ENCODE peak calls at places on chromosomes 11 and 22, in four cellular contexts. One of them, this sample, is unnamed.

GRCh38 chr22:31639640-31640039 is 22.4 kb downstream of the PISD start:
- ATAC-seq in left lung: peak; percentile 74
- ATAC-seq in activated CD8-positive, alpha-beta memory T cell treated with anti-CD3 and anti-CD28 coated beads, Interleukin-2, amount 10 ng/mL, durations not matched to agents 7 days and 5 days: peak; percentile 43
- ATAC-seq in CD4-positive, alpha-beta T cell: peak; percentile 45
- ATAC-seq in this sample: no peak

GRCh38 chr22:30749272-30749671 is 54.6 kb downstream of the OSBP2 start:
- ATAC-seq in left lung: no peak
- ATAC-seq in activated CD8-positive, alpha-beta memory T cell treated with anti-CD3 and anti-CD28 coated beads, Interleukin-2, amount 10 ng/mL, durations not matched to agents 7 days and 5 days: no peak
- ATAC-seq in CD4-positive, alpha-beta T cell: no peak
- ATAC-seq in this sample: no peak

GRCh38 chr22:30413745-30414524 is 11.6 kb upstream of the MTFP1 start:
- ATAC-seq in left lung: no peak
- ATAC-seq in activated CD8-positive, alpha-beta memory T cell treated with anti-CD3 and anti-CD28 coated beads, Interleukin-2, amount 10 ng/mL, durations not matched to agents 7 days and 5 days: no peak
- ATAC-seq in CD4-positive, alpha-beta T cell: peak; percentile 76
- ATAC-seq in this sample: no peak

GRCh38 chr11:125347261-125347585 is 148.8 kb downstream of the FEZ1 start:
- ATAC-seq in left lung: no peak
- ATAC-seq in activated CD8-positive, alpha-beta memory T cell treated with anti-CD3 and anti-CD28 coated beads, Interleukin-2, amount 10 ng/mL, durations not matched to agents 7 days and 5 days: no peak
- ATAC-seq in CD4-positive, alpha-beta T cell: no peak
- ATAC-seq in this sample: no peak

GRCh38 chr22:37030560-37031281 is 11.2 kb downstream of the MPST start:
- ATAC-seq in left lung: no peak
- ATAC-seq in activated CD8-positive, alpha-beta memory T cell treated with anti-CD3 and anti-CD28 coated beads, Interleukin-2, amount 10 ng/mL, durations not matched to agents 7 days and 5 days: no peak
- ATAC-seq in CD4-positive, alpha-beta T cell: no peak
- ATAC-seq in this sample: no peak

GRCh38 chr22:45549739-45550138 is 47.1 kb downstream of the FBLN1 start:
- ATAC-seq in left lung: no peak
- ATAC-seq in activated CD8-positive, alpha-beta memory T cell treated with anti-CD3 and anti-CD28 coated beads, Interleukin-2, amount 10 ng/mL, durations not matched to agents 7 days and 5 days: no peak
- ATAC-seq in CD4-positive, alpha-beta T cell: no peak
- ATAC-seq in this sample: no peak

GRCh38 chr22:35023692-35024363 is 42.1 kb upstream of the ISX start:
- ATAC-seq in left lung: peak; percentile 90
- ATAC-seq in activated CD8-positive, alpha-beta memory T cell treated with anti-CD3 and anti-CD28 coated beads, Interleukin-2, amount 10 ng/mL, durations not matched to agents 7 days and 5 days: no peak
- ATAC-seq in CD4-positive, alpha-beta T cell: no peak
- ATAC-seq in this sample: peak; percentile 69

GRCh38 chr11:128346808-128347207 is 240.6 kb downstream of the ETS1 start:
- ATAC-seq in left lung: peak; percentile 24
- ATAC-seq in activated CD8-positive, alpha-beta memory T cell treated with anti-CD3 and anti-CD28 coated beads, Interleukin-2, amount 10 ng/mL, durations not matched to agents 7 days and 5 days: no peak
- ATAC-seq in CD4-positive, alpha-beta T cell: no peak
- ATAC-seq in this sample: no peak

GRCh38 chr22:24430431-24431308 is 3.3 kb downstream of the ADORA2A start:
- ATAC-seq in left lung: no peak
- ATAC-seq in activated CD8-positive, alpha-beta memory T cell treated with anti-CD3 and anti-CD28 coated beads, Interleukin-2, amount 10 ng/mL, durations not matched to agents 7 days and 5 days: no peak
- ATAC-seq in CD4-positive, alpha-beta T cell: no peak
- ATAC-seq in this sample: no peak

GRCh38 chr22:50705219-50705691 is 32.6 kb downstream of the SHANK3 start:
- ATAC-seq in left lung: peak; percentile 52
- ATAC-seq in activated CD8-positive, alpha-beta memory T cell treated with anti-CD3 and anti-CD28 coated beads, Interleukin-2, amount 10 ng/mL, durations not matched to agents 7 days and 5 days: no peak
- ATAC-seq in CD4-positive, alpha-beta T cell: no peak
- ATAC-seq in this sample: no peak

GRCh38 chr22:49583341-49583740 is 244.3 kb downstream of the BRD1 start:
- ATAC-seq in left lung: no peak
- ATAC-seq in activated CD8-positive, alpha-beta memory T cell treated with anti-CD3 and anti-CD28 coated beads, Interleukin-2, amount 10 ng/mL, durations not matched to agents 7 days and 5 days: no peak
- ATAC-seq in CD4-positive, alpha-beta T cell: no peak
- ATAC-seq in this sample: no peak

GRCh38 chr22:38464992-38465672 is 2.8 kb upstream of the KDELR3 start:
- ATAC-seq in left lung: no peak
- ATAC-seq in activated CD8-positive, alpha-beta memory T cell treated with anti-CD3 and anti-CD28 coated beads, Interleukin-2, amount 10 ng/mL, durations not matched to agents 7 days and 5 days: no peak
- ATAC-seq in CD4-positive, alpha-beta T cell: no peak
- ATAC-seq in this sample: no peak

GRCh38 chr11:56700242-56700918 is 1.5 kb downstream of the OR9G1 start:
- ATAC-seq in left lung: no peak
- ATAC-seq in activated CD8-positive, alpha-beta memory T cell treated with anti-CD3 and anti-CD28 coated beads, Interleukin-2, amount 10 ng/mL, durations not matched to agents 7 days and 5 days: no peak
- ATAC-seq in CD4-positive, alpha-beta T cell: no peak
- ATAC-seq in this sample: peak; percentile 46